ENCODE peak calls at places on chromosomes 16 and 17, in five cellular contexts. V, W, Q, R and N are unnamed samples.

GRCh38 chr16:31118223-31119155 is 1.0 kb downstream of the KAT8 start:
- DNase-seq in V (peak), W (no peak), Q (no peak), R (no peak), N (no peak)

GRCh38 chr16:69260019-69260418 is 51.1 kb upstream of the VPS4A start:
- DNase-seq in V (no peak), W (no peak), Q (no peak), R (no peak), N (no peak)

GRCh38 chr16:56294599-56294998 is 103.3 kb downstream of the GNAO1 start:
- DNase-seq in V (no peak), W (no peak), Q (no peak), R (no peak), N (no peak)

GRCh38 chr17:55316499-55316898 is 51.7 kb downstream of the HLF start:
- DNase-seq in V (no peak), W (no peak), Q (no peak), R (no peak), N (no peak)

GRCh38 chr16:75702247-75702646 is 986 bp upstream of the DUXB start:
- DNase-seq in V (no peak), W (no peak), Q (no peak), R (peak), N (no peak)

GRCh38 chr16:85350973-85351372 is 238.7 kb upstream of the CIBAR2 start:
- DNase-seq in V (peak), W (peak), Q (peak), R (no peak), N (no peak)

GRCh38 chr17:58252141-58252540 is 13.8 kb downstream of the LPO start:
- DNase-seq in V (no peak), W (no peak), Q (no peak), R (no peak), N (no peak)

GRCh38 chr16:84283314-84284167 is 11.1 kb upstream of the WFDC1 start:
- DNase-seq in V (no peak), W (peak), Q (no peak), R (no peak), N (no peak)

GRCh38 chr16:3503513-3503912 is 2.7 kb downstream of the CLUAP1 start:
- DNase-seq in V (no peak), W (peak), Q (peak), R (no peak), N (peak)

GRCh38 chr17:8289103-8289397 is 580 bp downstream of the RANGRF start:
- DNase-seq in V (no peak), W (no peak), Q (no peak), R (no peak), N (no peak)

GRCh38 chr17:40598021-40598927 is 33.0 kb upstream of the CCR7 start:
- DNase-seq in V (no peak), W (peak), Q (peak), R (no peak), N (no peak)

GRCh38 chr16:68434654-68435210 is 13.6 kb downstream of the SMPD3 start:
- DNase-seq in V (no peak), W (no peak), Q (no peak), R (no peak), N (no peak)

GRCh38 chr16:85657996-85658395 is 30.8 kb downstream of the GINS2 start:
- DNase-seq in V (no peak), W (peak), Q (no peak), R (no peak), N (peak)

GRCh38 chr16:85428168-85428898 is 184.8 kb upstream of the GSE1 start:
- DNase-seq in V (no peak), W (peak), Q (no peak), R (peak), N (peak)

GRCh38 chr17:21106316-21106715 is 20.4 kb upstream of the DHRS7B start:
- DNase-seq in V (no peak), W (no peak), Q (no peak), R (no peak), N (no peak)

GRCh38 chr16:85321856-85322271 is 209.6 kb upstream of the CIBAR2 start:
- DNase-seq in V (peak), W (peak), Q (peak), R (no peak), N (no peak)

GRCh38 chr16:67326472-67327309 is at the start of the genes KCTD19 and LRRC36:
- DNase-seq in V (peak), W (peak), Q (peak), R (no peak), N (no peak)

GRCh38 chr17:927611-928461 is 51.7 kb downstream of the NXN start:
- DNase-seq in V (no peak), W (no peak), Q (no peak), R (peak), N (no peak)

GRCh38 chr17:20008242-20009051 is 712 bp upstream of the SPECC1 start:
- DNase-seq in V (peak), W (no peak), Q (peak), R (peak), N (no peak)

GRCh38 chr17:10999484-10999883 is 161.6 kb upstream of the PIRT start:
- DNase-seq in V (no peak), W (no peak), Q (no peak), R (no peak), N (no peak)

GRCh38 chr16:10128397-10129258 is 53.6 kb downstream of the GRIN2A start:
- DNase-seq in V (no peak), W (no peak), Q (no peak), R (no peak), N (no peak)

GRCh38 chr17:30369995-30370394 is 8.7 kb upstream of the CPD start:
- DNase-seq in V (no peak), W (no peak), Q (no peak), R (no peak), N (no peak)

GRCh38 chr17:1592751-1593629 is 30.4 kb upstream of the PITPNA start:
- DNase-seq in V (no peak), W (no peak), Q (no peak), R (peak), N (no peak)

GRCh38 chr16:57637424-57637823 is 9.0 kb downstream of the ADGRG1 start:
- DNase-seq in V (peak), W (no peak), Q (peak), R (no peak), N (no peak)

GRCh38 chr17:13320046-13320785 is 281.5 kb downstream of the HS3ST3A1 start:
- DNase-seq in V (no peak), W (no peak), Q (no peak), R (no peak), N (no peak)

GRCh38 chr16:717651-718245 is 2.8 kb downstream of the METRN start:
- DNase-seq in V (no peak), W (no peak), Q (no peak), R (no peak), N (no peak)

GRCh38 chr16:18782697-18783429 is 7.3 kb downstream of the RPS15A start:
- DNase-seq in V (no peak), W (no peak), Q (no peak), R (no peak), N (no peak)

GRCh38 chr17:57442401-57442823 is 186.1 kb downstream of the MSI2 start:
- DNase-seq in V (no peak), W (no peak), Q (no peak), R (no peak), N (no peak)

GRCh38 chr17:49035470-49036269 is 38.5 kb downstream of the IGF2BP1 start:
- DNase-seq in V (peak), W (peak), Q (peak), R (peak), N (no peak)

GRCh38 chr16:6125483-6126259 is 1028.1 kb upstream of the EEF2KMT start:
- DNase-seq in V (no peak), W (no peak), Q (no peak), R (no peak), N (no peak)

GRCh38 chr17:81927653-81928496 is at the start of gene MAFG:
- DNase-seq in V (peak), W (peak), Q (peak), R (peak), N (no peak)

GRCh38 chr16:10069374-10069773 is 112.9 kb downstream of the GRIN2A start:
- DNase-seq in V (no peak), W (no peak), Q (no peak), R (no peak), N (no peak)

GRCh38 chr17:59796785-59797205 is 89.3 kb downstream of the VMP1 start:
- DNase-seq in V (no peak), W (no peak), Q (no peak), R (no peak), N (no peak)

GRCh38 chr16:81837312-81837748 is 58.2 kb downstream of the PLCG2 start:
- DNase-seq in V (no peak), W (no peak), Q (no peak), R (no peak), N (no peak)

GRCh38 chr17:76243826-76244679 is 3.8 kb upstream of the RNF157 start:
- DNase-seq in V (no peak), W (peak), Q (peak), R (no peak), N (no peak)

GRCh38 chr17:32297424-32297823 is 31.8 kb downstream of the RHBDL3 start:
- DNase-seq in V (no peak), W (no peak), Q (no peak), R (no peak), N (no peak)

GRCh38 chr17:59154721-59155438 is at the start of gene SKA2:
- DNase-seq in V (peak), W (peak), Q (peak), R (no peak), N (peak)

GRCh38 chr17:42289863-42290165 is 1.5 kb downstream of the STAT5A start:
- DNase-seq in V (no peak), W (peak), Q (no peak), R (no peak), N (peak)

GRCh38 chr16:70418274-70418992 is 20.5 kb downstream of the ST3GAL2 start:
- DNase-seq in V (no peak), W (no peak), Q (no peak), R (no peak), N (no peak)

DNA sequence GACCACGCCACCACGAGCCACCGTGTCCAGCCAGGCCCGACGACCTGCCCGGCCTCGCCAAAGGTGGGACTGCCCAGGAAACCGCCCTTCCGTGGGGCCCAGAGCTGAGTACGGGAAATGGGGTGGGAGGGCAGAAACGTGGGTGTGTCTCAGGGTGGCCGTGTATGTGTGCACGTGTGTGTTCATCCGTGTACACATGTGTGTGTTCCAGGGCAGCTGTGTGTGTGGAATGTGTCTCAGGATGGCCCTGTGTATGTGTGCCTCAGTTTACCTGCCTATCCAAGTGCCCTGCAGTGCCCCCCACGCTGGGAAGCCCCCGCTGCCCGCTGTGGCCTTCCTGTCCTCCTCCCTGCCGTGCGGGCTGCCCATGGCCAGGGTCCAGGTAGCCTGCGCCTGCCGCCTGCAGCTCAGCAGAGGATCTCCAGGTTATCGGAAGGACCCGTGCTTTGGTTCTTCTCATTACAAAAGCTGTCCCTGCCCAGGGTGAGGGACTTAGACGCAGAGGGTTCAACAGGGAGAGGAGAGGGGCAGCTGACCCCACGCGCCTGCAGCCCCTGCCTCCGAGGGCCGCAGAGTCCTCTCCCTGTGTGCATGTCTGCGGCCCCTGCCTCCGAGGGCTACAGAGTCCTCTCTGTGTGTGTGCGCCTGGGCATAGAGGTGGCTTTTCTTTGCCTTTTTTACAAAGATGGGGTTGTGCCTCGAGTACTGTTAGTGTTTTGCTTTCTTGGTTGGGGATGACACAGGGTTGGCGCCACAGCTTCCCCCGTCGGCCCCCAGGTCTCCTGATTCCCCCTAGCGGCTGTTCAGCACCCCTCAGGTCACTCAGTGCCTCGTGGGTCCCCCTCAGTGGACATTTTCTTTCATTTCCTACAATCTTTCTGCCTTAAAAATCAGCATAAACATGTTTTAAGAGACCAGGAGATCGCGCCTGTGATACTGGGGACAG is 23.6 kb downstream of the ZNF469 start:
- DNase-seq in V (no peak), W (no peak), Q (no peak), R (no peak), N (no peak)
- TF ChIP-seq CTCF in V (no peak), W (no peak), Q (no peak), R (no peak), N (peak)

GRCh38 chr17:78844301-78845005 is 3.8 kb upstream of the USP36 start:
- DNase-seq in V (no peak), W (no peak), Q (no peak), R (no peak), N (no peak)
- TF ChIP-seq CTCF in V (no peak), W (no peak), Q (no peak), R (no peak), N (no peak)

DNA sequence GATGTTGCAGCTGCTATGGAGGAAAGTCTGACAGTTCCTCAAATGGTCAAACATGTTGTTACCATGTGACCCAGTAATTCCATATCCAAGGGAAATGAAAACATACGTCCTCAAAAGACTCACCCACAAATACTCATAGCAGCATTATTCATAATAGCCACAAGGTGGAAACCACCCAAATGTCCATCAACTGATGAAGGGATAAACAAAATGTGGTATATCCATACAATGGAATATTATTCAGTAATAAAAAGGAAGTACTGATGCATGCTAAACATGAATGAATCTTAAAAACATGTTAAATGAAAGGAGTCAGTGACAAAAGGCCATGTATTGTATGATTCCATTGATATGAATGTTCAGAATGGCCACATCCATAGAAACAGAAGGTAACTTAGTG is 140.3 kb downstream of the PITPNC1 start:
- DNase-seq in V (no peak), W (no peak), Q (no peak), R (no peak), N (no peak)
- TF ChIP-seq CTCF in V (no peak), W (no peak), Q (no peak), R (no peak), N (peak)

GRCh38 chr16:27080870-27081269 is 14.1 kb downstream of the C16orf82 start:
- DNase-seq in V (no peak), W (no peak), Q (peak), R (no peak), N (no peak)
- TF ChIP-seq CTCF in V (no peak), W (no peak), Q (peak), R (peak), N (peak)

DNA sequence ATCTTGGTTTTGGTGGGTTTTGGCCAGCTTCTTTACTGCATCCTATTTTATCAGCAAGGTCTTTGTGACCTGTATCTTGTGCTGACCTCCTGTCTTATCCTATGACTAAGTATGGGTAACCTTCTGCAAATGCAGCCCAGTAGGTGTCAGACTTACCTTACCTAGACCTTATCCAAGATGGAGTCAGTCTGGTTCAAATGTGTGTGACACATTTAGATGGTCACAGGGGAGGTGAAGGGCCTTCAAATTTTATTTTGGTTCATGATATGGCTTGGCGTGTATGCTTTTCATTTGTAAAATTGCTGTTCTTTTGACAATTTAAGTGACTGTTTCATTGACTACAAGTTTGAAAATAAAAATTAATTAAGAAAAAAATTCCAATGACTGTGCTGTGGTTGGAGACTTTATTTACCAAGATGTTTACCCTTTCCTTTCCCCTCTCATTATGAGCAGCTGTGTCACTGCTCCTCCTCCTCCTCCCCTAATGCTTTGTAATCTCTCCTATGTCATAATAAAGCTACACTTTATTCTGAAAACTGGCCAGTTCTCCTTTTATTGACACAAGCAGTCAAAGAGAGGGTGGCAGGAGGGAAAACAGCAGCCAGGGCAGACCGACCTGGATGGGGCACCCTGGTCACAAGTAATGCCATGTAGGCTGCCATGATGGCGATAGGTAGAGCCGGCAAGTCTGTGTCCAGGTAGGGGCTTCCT is 49.4 kb downstream of the TNFRSF13B start:
- DNase-seq in V (no peak), W (no peak), Q (no peak), R (peak), N (no peak)
- TF ChIP-seq CTCF in V (no peak), W (no peak), Q (no peak), R (no peak), N (peak)

GRCh38 chr16:47459603-47460002 is 1.3 kb downstream of the ITFG1 start:
- DNase-seq in V (no peak), W (no peak), Q (no peak), R (no peak), N (no peak)

GRCh38 chr16:47461598-47462266 is 601 bp downstream of the PHKB start:
- DNase-seq in V (peak), W (no peak), Q (no peak), R (peak), N (no peak)

GRCh38 chr16:47458331-47458730 is 2.5 kb downstream of the ITFG1 start:
- DNase-seq in V (no peak), W (no peak), Q (no peak), R (no peak), N (no peak)

GRCh38 chr16:47460301-47460754 is 535 bp downstream of the ITFG1 start:
- DNase-seq in V (no peak), W (no peak), Q (no peak), R (no peak), N (no peak)

GRCh38 chr16:47460755-47461597 is at the start of the genes ITFG1 and PHKB:
- DNase-seq in V (peak), W (peak), Q (peak), R (peak), N (peak)
- TF ChIP-seq CTCF in V (no peak), W (no peak), Q (no peak), R (no peak), N (peak)

GRCh38 chr16:17369441-17369951 is 101.3 kb downstream of the XYLT1 start:
- DNase-seq in V (peak), W (peak), Q (peak), R (peak), N (no peak)
- TF ChIP-seq CTCF in V (no peak), W (no peak), Q (no peak), R (no peak), N (no peak)

DNA sequence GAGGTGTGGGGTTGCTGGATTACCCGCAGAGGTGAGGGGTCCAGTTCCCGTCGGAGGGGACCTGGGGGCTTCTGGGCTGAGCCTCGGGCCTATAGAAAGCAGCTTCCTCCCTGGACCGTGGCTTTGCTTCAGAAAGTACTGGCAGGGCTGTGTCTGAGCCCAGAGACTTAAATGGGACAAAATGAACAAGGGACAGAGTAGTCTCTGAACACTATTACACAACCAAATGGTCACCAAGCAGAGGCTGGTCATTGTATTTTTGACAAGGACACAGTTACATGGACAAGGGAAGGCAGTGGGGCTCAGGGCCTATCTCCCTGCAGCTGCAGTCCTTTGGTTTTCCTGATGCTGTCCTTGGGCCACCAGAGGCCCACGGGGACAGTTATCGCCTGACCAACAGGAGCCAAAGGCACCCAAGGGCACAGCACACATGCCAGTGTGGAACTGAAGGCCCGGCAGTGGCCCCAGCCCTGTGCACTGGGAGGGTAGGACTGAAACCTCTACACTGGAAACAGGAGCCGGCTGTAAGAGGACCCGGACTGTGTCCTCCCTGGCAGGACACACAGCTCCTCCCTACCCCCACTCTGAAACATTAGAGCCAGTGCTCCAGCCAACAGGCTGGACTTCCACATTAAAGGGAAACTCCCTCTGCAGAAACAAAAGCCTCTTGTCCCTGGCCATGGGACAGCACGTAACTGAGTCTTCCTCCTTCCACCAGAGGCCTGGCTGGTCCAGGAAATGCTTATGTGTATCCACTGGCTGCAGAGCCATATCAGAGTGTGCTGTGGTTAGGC is 26.0 kb upstream of the ERN1 start:
- DNase-seq in V (peak), W (peak), Q (no peak), R (no peak), N (no peak)
- TF ChIP-seq CTCF in V (no peak), W (no peak), Q (no peak), R (no peak), N (no peak)

GRCh38 chr17:44912763-44913544 is 2.3 kb downstream of the GFAP start:
- DNase-seq in V (no peak), W (no peak), Q (no peak), R (no peak), N (peak)
- TF ChIP-seq CTCF in V (no peak), W (no peak), Q (no peak), R (no peak), N (no peak)

GRCh38 chr17:72030067-72030899 is 90.5 kb upstream of the SOX9 start:
- DNase-seq in V (peak), W (no peak), Q (no peak), R (peak), N (no peak)
- TF ChIP-seq CTCF in V (peak), W (peak), Q (peak), R (no peak), N (peak)